ENCODE peak calls at places on chromosomes 5 and 9, in four cellular contexts. One of them, this sample, is unnamed.

GRCh38 chr9:127136081-127136879 is 13.8 kb upstream of the ANGPTL2 start:
- DNase-seq in H1: no peak
- DNase-seq in HepG2: no peak
- DNase-seq in K562: no peak
- DNase-seq in this sample: no peak

GRCh38 chr5:26945881-26946280 is 92.5 kb downstream of the CDH9 start:
- DNase-seq in H1: no peak
- DNase-seq in HepG2: no peak
- DNase-seq in K562: no peak
- DNase-seq in this sample: no peak

GRCh38 chr5:179606910-179607448 is 16.5 kb downstream of the HNRNPH1 start:
- DNase-seq in H1: no peak
- DNase-seq in HepG2: no peak
- DNase-seq in K562: no peak
- DNase-seq in this sample: no peak

GRCh38 chr9:124133752-124134151 is 122.2 kb downstream of the LHX2 start:
- DNase-seq in H1: no peak
- DNase-seq in HepG2: peak; percentile 64
- DNase-seq in K562: no peak
- DNase-seq in this sample: no peak

GRCh38 chr9:132407196-132407595 is 556 bp upstream of the TTF1 start:
- DNase-seq in H1: no peak
- DNase-seq in HepG2: no peak
- DNase-seq in K562: no peak
- DNase-seq in this sample: no peak

GRCh38 chr5:124504081-124504916 is 242.1 kb downstream of the ZNF608 start:
- DNase-seq in H1: no peak
- DNase-seq in HepG2: no peak
- DNase-seq in K562: no peak
- DNase-seq in this sample: no peak

GRCh38 chr9:128222880-128223670 is 19.9 kb downstream of the DNM1 start:
- DNase-seq in H1: no peak
- DNase-seq in HepG2: no peak
- DNase-seq in K562: no peak
- DNase-seq in this sample: no peak

GRCh38 chr9:131407717-131408195 is 13.9 kb downstream of the PRRC2B start:
- DNase-seq in H1: no peak
- DNase-seq in HepG2: peak; percentile 44
- DNase-seq in K562: peak; percentile 34
- DNase-seq in this sample: no peak

GRCh38 chr9:22216730-22217160 is 207.6 kb upstream of the CDKN2B start:
- DNase-seq in H1: no peak
- DNase-seq in HepG2: peak; percentile 8
- DNase-seq in K562: no peak
- DNase-seq in this sample: no peak

GRCh38 chr5:758698-759053 is 25.9 kb downstream of the ZDHHC11B start:
- DNase-seq in H1: no peak
- DNase-seq in HepG2: no peak
- DNase-seq in K562: no peak
- DNase-seq in this sample: no peak

GRCh38 chr5:96254980-96255681 is 177.9 kb downstream of the PCSK1 start:
- DNase-seq in H1: no peak
- DNase-seq in HepG2: no peak
- DNase-seq in K562: no peak
- DNase-seq in this sample: no peak

GRCh38 chr9:113621309-113621791 is 157.8 kb downstream of the RGS3 start:
- DNase-seq in H1: no peak
- DNase-seq in HepG2: no peak
- DNase-seq in K562: no peak
- DNase-seq in this sample: no peak

GRCh38 chr9:21576331-21577189 is 94.4 kb upstream of the IFNE start:
- DNase-seq in H1: no peak
- DNase-seq in HepG2: peak; percentile 12
- DNase-seq in K562: no peak
- DNase-seq in this sample: peak; percentile 20

GRCh38 chr5:122170630-122171029 is 41.3 kb downstream of the ZNF474 start:
- DNase-seq in H1: no peak
- DNase-seq in HepG2: no peak
- DNase-seq in K562: no peak
- DNase-seq in this sample: no peak

GRCh38 chr9:124765439-124765835 is 5.7 kb downstream of the NR6A1 start:
- DNase-seq in H1: no peak
- DNase-seq in HepG2: no peak
- DNase-seq in K562: no peak
- DNase-seq in this sample: no peak

GRCh38 chr5:179731791-179732411 is 721 bp upstream of the MAML1 start:
- DNase-seq in H1: no peak
- DNase-seq in HepG2: peak; percentile 59
- DNase-seq in K562: no peak
- DNase-seq in this sample: peak; percentile 43

GRCh38 chr5:95382843-95383242 is 8.3 kb upstream of the FAM81B start:
- DNase-seq in H1: no peak
- DNase-seq in HepG2: no peak
- DNase-seq in K562: no peak
- DNase-seq in this sample: no peak

GRCh38 chr5:10441083-10441991 is at the start of gene ROPN1L:
- DNase-seq in H1: peak; percentile 68
- DNase-seq in HepG2: peak; percentile 62
- DNase-seq in K562: peak; percentile 98
- DNase-seq in this sample: peak; percentile 49
- TF ChIP-seq EZH2 in H1: no peak
- TF ChIP-seq EZH2 in HepG2: no peak
- TF ChIP-seq EZH2 in K562: no peak
- TF ChIP-seq EZH2 in this sample: no peak

GRCh38 chr5:167642779-167643517 is 648.5 kb upstream of the WWC1 start:
- DNase-seq in H1: no peak
- DNase-seq in HepG2: no peak
- DNase-seq in K562: no peak
- DNase-seq in this sample: no peak
- TF ChIP-seq GABPA in H1: no peak
- TF ChIP-seq GABPA in HepG2: no peak
- TF ChIP-seq GABPA in K562: no peak
- TF ChIP-seq GABPA in this sample: no peak

DNA sequence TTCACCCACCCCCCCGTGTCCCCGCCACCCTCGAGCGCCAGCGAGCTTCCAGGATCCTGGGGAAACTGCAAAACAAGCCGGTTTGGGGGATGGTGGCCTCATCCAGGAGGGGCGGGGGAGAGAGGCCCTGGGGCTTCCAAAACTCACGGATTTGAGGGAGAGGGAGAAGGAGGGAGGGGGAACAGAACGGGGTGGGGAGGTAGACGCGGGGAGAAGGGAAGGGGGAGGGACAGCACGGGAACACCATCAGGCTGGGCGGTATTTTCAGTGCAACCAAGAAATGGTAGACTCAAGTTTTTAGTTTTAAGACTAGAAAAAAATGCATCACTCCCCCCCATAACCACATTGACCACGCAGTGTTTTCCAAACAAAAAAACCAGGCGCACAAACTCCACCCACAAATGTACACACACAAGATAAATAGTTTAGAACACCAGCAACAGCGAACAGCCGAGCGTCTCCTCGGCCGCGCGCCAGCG is 1.4 kb downstream of the NRARP start:
- DNase-seq in H1: no peak
- DNase-seq in HepG2: no peak
- DNase-seq in K562: peak; percentile 52
- DNase-seq in this sample: no peak
- TF ChIP-seq EZH2 in H1: no peak
- TF ChIP-seq EZH2 in HepG2: no peak
- TF ChIP-seq EZH2 in K562: no peak
- TF ChIP-seq EZH2 in this sample: no peak

GRCh38 chr9:7760014-7760415 is 39.6 kb downstream of the DMAC1 start:
- DNase-seq in H1: no peak
- DNase-seq in HepG2: no peak
- DNase-seq in K562: no peak
- DNase-seq in this sample: no peak

GRCh38 chr9:7752481-7752880 is 47.1 kb downstream of the DMAC1 start:
- DNase-seq in H1: no peak
- DNase-seq in HepG2: no peak
- DNase-seq in K562: no peak
- DNase-seq in this sample: no peak

DNA sequence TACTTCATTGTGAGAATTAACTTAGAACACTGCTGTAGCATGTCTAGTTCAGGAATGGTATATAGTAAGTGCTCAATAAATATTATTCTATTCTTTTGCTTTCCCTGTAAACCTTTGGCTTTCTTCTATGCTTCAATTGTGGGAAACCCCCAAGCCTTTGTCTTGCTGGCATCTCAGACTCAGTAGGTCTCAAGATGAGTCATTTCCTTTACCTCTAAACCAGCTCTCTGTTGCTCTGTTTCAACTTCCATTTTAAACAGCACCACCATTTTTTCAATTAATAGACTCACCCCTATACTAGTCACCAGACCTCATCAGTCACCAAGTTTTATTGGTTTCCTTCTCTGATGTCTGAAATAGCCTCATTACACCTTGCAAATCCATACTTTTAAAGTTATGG is 43.5 kb downstream of the DMAC1 start:
- DNase-seq in H1: no peak
- DNase-seq in HepG2: no peak
- DNase-seq in K562: no peak
- DNase-seq in this sample: peak; percentile 55
- TF ChIP-seq GABPA in H1: no peak
- TF ChIP-seq GABPA in HepG2: no peak
- TF ChIP-seq GABPA in K562: no peak
- TF ChIP-seq GABPA in this sample: no peak

GRCh38 chr5:177402271-177403043 is 2.0 kb upstream of the PFN3 start:
- DNase-seq in H1: peak; percentile 68
- DNase-seq in HepG2: no peak
- DNase-seq in K562: no peak
- DNase-seq in this sample: no peak

GRCh38 chr5:177403194-177403825 is 2.8 kb upstream of the PFN3 start:
- DNase-seq in H1: no peak
- DNase-seq in HepG2: no peak
- DNase-seq in K562: no peak
- DNase-seq in this sample: no peak

GRCh38 chr5:177405312-177405711 is 4.1 kb downstream of the F12 start:
- DNase-seq in H1: no peak
- DNase-seq in HepG2: no peak
- DNase-seq in K562: no peak
- DNase-seq in this sample: no peak

GRCh38 chr5:177404641-177405134 is 4.2 kb upstream of the PFN3 start:
- DNase-seq in H1: no peak
- DNase-seq in HepG2: no peak
- DNase-seq in K562: no peak
- DNase-seq in this sample: no peak

GRCh38 chr5:177403826-177404640 is 3.6 kb upstream of the PFN3 start:
- DNase-seq in H1: no peak
- DNase-seq in HepG2: no peak
- DNase-seq in K562: peak; percentile 95
- DNase-seq in this sample: no peak
- TF ChIP-seq EZH2 in H1: peak; percentile 48
- TF ChIP-seq EZH2 in HepG2: no peak
- TF ChIP-seq EZH2 in K562: no peak
- TF ChIP-seq EZH2 in this sample: no peak

GRCh38 chr5:77628840-77629552 is 9.5 kb downstream of the OTP start:
- DNase-seq in H1: no peak
- DNase-seq in HepG2: no peak
- DNase-seq in K562: no peak
- DNase-seq in this sample: no peak

GRCh38 chr5:77620404-77620803 is 18.1 kb downstream of the OTP start:
- DNase-seq in H1: no peak
- DNase-seq in HepG2: peak; percentile 14
- DNase-seq in K562: no peak
- DNase-seq in this sample: no peak

GRCh38 chr5:77621440-77621839 is 17.1 kb downstream of the OTP start:
- DNase-seq in H1: no peak
- DNase-seq in HepG2: no peak
- DNase-seq in K562: no peak
- DNase-seq in this sample: no peak

GRCh38 chr5:77627869-77628674 is 10.4 kb downstream of the OTP start:
- DNase-seq in H1: no peak
- DNase-seq in HepG2: no peak
- DNase-seq in K562: no peak
- DNase-seq in this sample: no peak

DNA sequence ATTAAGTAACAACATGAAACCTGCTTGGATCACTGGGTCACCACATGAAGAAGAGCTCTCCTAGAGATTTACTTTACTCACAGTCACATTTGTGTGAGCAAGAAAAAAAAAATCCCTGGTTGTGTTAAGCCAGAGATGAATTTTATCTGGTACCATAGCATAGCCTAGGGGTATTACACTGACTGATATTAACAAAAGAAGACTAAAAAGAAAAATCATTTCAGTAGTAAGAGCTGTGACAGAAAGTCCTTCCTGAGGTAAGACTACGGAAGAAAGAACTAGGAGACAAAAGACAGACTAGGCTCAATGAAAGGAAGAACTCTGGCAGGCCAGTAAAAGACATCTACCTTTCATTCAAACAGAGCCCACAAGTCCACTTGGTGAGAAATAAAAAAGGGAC is 15.2 kb downstream of the OTP start:
- DNase-seq in H1: no peak
- DNase-seq in HepG2: no peak
- DNase-seq in K562: no peak
- DNase-seq in this sample: no peak
- TF ChIP-seq GABPA in H1: no peak
- TF ChIP-seq GABPA in HepG2: no peak
- TF ChIP-seq GABPA in K562: no peak
- TF ChIP-seq GABPA in this sample: no peak

GRCh38 chr5:9545301-9545958 is 445 bp downstream of the SEMA5A start:
- DNase-seq in H1: no peak
- DNase-seq in HepG2: no peak
- DNase-seq in K562: no peak
- DNase-seq in this sample: no peak
- TF ChIP-seq EZH2 in H1: no peak
- TF ChIP-seq EZH2 in HepG2: no peak
- TF ChIP-seq EZH2 in K562: no peak
- TF ChIP-seq EZH2 in this sample: no peak

GRCh38 chr5:163760498-163760897 is 255.1 kb downstream of the MAT2B start:
- DNase-seq in H1: no peak
- DNase-seq in HepG2: peak; percentile 24
- DNase-seq in K562: no peak
- DNase-seq in this sample: no peak
- TF ChIP-seq GABPA in H1: no peak
- TF ChIP-seq GABPA in HepG2: no peak
- TF ChIP-seq GABPA in K562: no peak
- TF ChIP-seq GABPA in this sample: no peak

GRCh38 chr5:168869615-168870227 is 290.6 kb upstream of the PANK3 start:
- DNase-seq in H1: no peak
- DNase-seq in HepG2: no peak
- DNase-seq in K562: no peak
- DNase-seq in this sample: no peak
- TF ChIP-seq EZH2 in H1: no peak
- TF ChIP-seq EZH2 in HepG2: no peak
- TF ChIP-seq EZH2 in K562: no peak
- TF ChIP-seq EZH2 in this sample: no peak